ENCODE peak calls at places on chromosomes 3 and 15, in seven cellular contexts. F is amniotic epithelial cell; R is mesendoderm; Q is naive thymus-derived CD8-positive, alpha-beta T cell; M is sciatic nerve; U is WTC11; X is GM12891. O is an unnamed sample.
A peak's percentile ranks its signal among the peaks of the same experiment; 100 is the strongest.

GRCh38 chr15:70505411-70505919 is 257.9 kb downstream of the UACA start:
- DNase-seq in F (peak; percentile 89), R (peak; percentile 62), Q (no peak), M (no peak), U (no peak), X (no peak), O (no peak)

GRCh38 chr15:92714457-92715401 is 59.2 kb upstream of the FAM174B start:
- DNase-seq in F (peak; percentile 60), R (peak; percentile 79), Q (peak; percentile 85), M (peak; percentile 89), U (peak; percentile 82), X (peak; percentile 71), O (peak; percentile 50)

GRCh38 chr3:162437480-162437879 is 940.9 kb downstream of the OTOL1 start:
- DNase-seq in F (peak; percentile 96), R (no peak), Q (no peak), M (no peak), U (no peak), X (no peak), O (no peak)

GRCh38 chr15:101439920-101440319 is 49.6 kb downstream of the PCSK6 start:
- DNase-seq in F (peak; percentile 8), R (no peak), Q (no peak), M (no peak), U (no peak), X (no peak), O (no peak)

GRCh38 chr15:82081904-82082810 is 36.3 kb upstream of the MEX3B start:
- DNase-seq in F (peak; percentile 92), R (peak; percentile 80), Q (no peak), M (no peak), U (peak; percentile 54), X (no peak), O (no peak)

GRCh38 chr15:71400347-71400746 is 285.1 kb downstream of the THSD4 start:
- DNase-seq in F (no peak), R (no peak), Q (no peak), M (no peak), U (no peak), X (no peak), O (no peak)

GRCh38 chr3:159560214-159561004 is 428.2 kb upstream of the IL12A start:
- DNase-seq in F (no peak), R (peak; percentile 45), Q (no peak), M (no peak), U (peak; percentile 13), X (no peak), O (no peak)

GRCh38 chr3:149621218-149622005 is 36.4 kb downstream of the WWTR1 start:
- DNase-seq in F (peak; percentile 92), R (no peak), Q (no peak), M (no peak), U (no peak), X (no peak), O (no peak)

GRCh38 chr3:45881031-45882022 is 5.0 kb upstream of the CCR9 start:
- DNase-seq in F (peak; percentile 71), R (peak; percentile 6), Q (no peak), M (no peak), U (no peak), X (no peak), O (no peak)

GRCh38 chr3:131895766-131896165 is 139.0 kb downstream of the CPNE4 start:
- DNase-seq in F (no peak), R (peak; percentile 44), Q (no peak), M (no peak), U (no peak), X (no peak), O (no peak)

GRCh38 chr3:49140080-49140479 is 7.2 kb upstream of the LAMB2 start:
- DNase-seq in F (no peak), R (no peak), Q (no peak), M (no peak), U (no peak), X (no peak), O (no peak)

GRCh38 chr3:24237971-24238767 is 256.5 kb downstream of the THRB start:
- DNase-seq in F (peak; percentile 95), R (peak; percentile 86), Q (no peak), M (no peak), U (peak; percentile 39), X (peak; percentile 21), O (peak; percentile 15)

GRCh38 chr3:86711634-86712033 is 279.3 kb downstream of the VGLL3 start:
- DNase-seq in F (no peak), R (no peak), Q (no peak), M (no peak), U (no peak), X (no peak), O (no peak)

GRCh38 chr3:87313641-87314040 is 37.3 kb upstream of the POU1F1 start:
- DNase-seq in F (no peak), R (no peak), Q (no peak), M (no peak), U (no peak), X (no peak), O (no peak)

GRCh38 chr15:60690350-60690961 is 211.5 kb upstream of the ICE2 start:
- DNase-seq in F (no peak), R (no peak), Q (no peak), M (no peak), U (no peak), X (no peak), O (no peak)

GRCh38 chr3:187212705-187213104 is 15.4 kb downstream of the RTP1 start:
- DNase-seq in F (no peak), R (peak; percentile 12), Q (no peak), M (no peak), U (no peak), X (no peak), O (no peak)

O was measured in GM18507.